ENCODE peak calls at places on chromosomes 13 and 19, in seven cellular contexts. R is globus pallidus; L is astrocyte of the spinal cord; Q is astrocyte of the cerebellum; S is posterior cingulate gyrus; D is naive thymus-derived CD8-positive, alpha-beta T cell; F is brain microvascular endothelial cell. J is an unnamed sample.

GRCh38 chr19:13841339-13842293 is 35.3 kb upstream of the NANOS3 start:
- DNase-seq in R (no peak), L (peak; percentile 48), Q (no peak), S (peak; percentile 79), D (no peak), F (no peak), J (peak; percentile 73)

GRCh38 chr13:45238945-45239795 is 38.3 kb upstream of the KCTD4 start:
- DNase-seq in R (no peak), L (peak; percentile 59), Q (peak; percentile 15), S (no peak), D (no peak), F (peak; percentile 46), J (no peak)

GRCh38 chr13:29654807-29655547 is 59.5 kb upstream of the SLC7A1 start:
- DNase-seq in R (no peak), L (peak; percentile 60), Q (peak; percentile 18), S (no peak), D (no peak), F (peak; percentile 46), J (no peak)

GRCh38 chr13:43730642-43731041 is 56.1 kb downstream of the ENOX1 start:
- DNase-seq in R (no peak), L (peak; percentile 62), Q (no peak), S (peak; percentile 57), D (no peak), F (peak; percentile 36), J (peak; percentile 85)

GRCh38 chr13:27481766-27482165 is 31.4 kb upstream of the MTIF3 start:
- DNase-seq in R (no peak), L (peak; percentile 13), Q (no peak), S (no peak), D (no peak), F (peak; percentile 39), J (peak; percentile 22)

GRCh38 chr19:13033819-13034611 is 38.7 kb downstream of the NFIX start:
- DNase-seq in R (peak; percentile 83), L (peak; percentile 56), Q (peak; percentile 58), S (peak; percentile 93), D (peak; percentile 31), F (no peak), J (peak; percentile 43)

GRCh38 chr19:58096884-58097283 is 1.1 kb downstream of the ZSCAN18 start:
- DNase-seq in R (no peak), L (no peak), Q (no peak), S (peak; percentile 38), D (no peak), F (no peak), J (no peak)

GRCh38 chr13:89726690-89727435 is 1620.6 kb upstream of the MIR17HG start:
- DNase-seq in R (no peak), L (peak; percentile 88), Q (peak; percentile 64), S (no peak), D (no peak), F (peak; percentile 0), J (peak; percentile 57)

GRCh38 chr13:111893607-111894443 is 173.1 kb upstream of the SOX1 start:
- DNase-seq in R (no peak), L (no peak), Q (no peak), S (no peak), D (no peak), F (no peak), J (peak; percentile 57)

GRCh38 chr13:112346173-112346898 is 29.8 kb upstream of the SPACA7 start:
- DNase-seq in R (no peak), L (no peak), Q (no peak), S (peak; percentile 61), D (no peak), F (no peak), J (no peak)

GRCh38 chr19:50434525-50434924 is 1.8 kb downstream of the MYBPC2 start:
- DNase-seq in R (no peak), L (no peak), Q (no peak), S (no peak), D (no peak), F (no peak), J (no peak)

GRCh38 chr19:42053037-42053935 is 16.7 kb downstream of the GRIK5 start:
- DNase-seq in R (no peak), L (no peak), Q (no peak), S (peak; percentile 46), D (no peak), F (no peak), J (no peak)

GRCh38 chr13:61414686-61415664 is 674 bp downstream of the PCDH20 start:
- DNase-seq in R (peak; percentile 25), L (peak; percentile 43), Q (peak; percentile 13), S (peak; percentile 92), D (no peak), F (no peak), J (peak; percentile 18)

GRCh38 chr13:41463823-41464602 is 6.7 kb downstream of the RGCC start:
- DNase-seq in R (no peak), L (no peak), Q (no peak), S (no peak), D (peak; percentile 52), F (no peak), J (no peak)

GRCh38 chr13:50713849-50714248 is 129.6 kb downstream of the DLEU7 start:
- DNase-seq in R (peak; percentile 55), L (peak; percentile 93), Q (peak; percentile 88), S (no peak), D (peak; percentile 34), F (peak; percentile 82), J (peak; percentile 95)

GRCh38 chr19:8335343-8336071 is 7.6 kb downstream of the KANK3 start:
- DNase-seq in R (no peak), L (no peak), Q (no peak), S (no peak), D (no peak), F (no peak), J (no peak)

GRCh38 chr19:17794731-17795494 is at the start of gene B3GNT3:
- DNase-seq in R (no peak), L (no peak), Q (no peak), S (no peak), D (no peak), F (no peak), J (no peak)

GRCh38 chr13:35157143-35157755 is 215.2 kb downstream of the NBEA start:
- DNase-seq in R (peak; percentile 62), L (peak; percentile 67), Q (peak; percentile 53), S (no peak), D (peak; percentile 43), F (peak; percentile 52), J (peak; percentile 66)

GRCh38 chr13:78319101-78319627 is 284.2 kb downstream of the POU4F1 start:
- DNase-seq in R (no peak), L (no peak), Q (no peak), S (no peak), D (no peak), F (no peak), J (no peak)

GRCh38 chr19:14440049-14440448 is 6.9 kb downstream of the PKN1 start:
- DNase-seq in R (peak; percentile 48), L (no peak), Q (no peak), S (no peak), D (peak; percentile 75), F (no peak), J (no peak)

GRCh38 chr13:39941236-39941635 is 285.8 kb downstream of the COG6 start:
- DNase-seq in R (no peak), L (no peak), Q (no peak), S (no peak), D (no peak), F (no peak), J (no peak)

GRCh38 chr19:55600336-55601028 is 394 bp downstream of the ZNF524 start:
- DNase-seq in R (no peak), L (peak; percentile 69), Q (no peak), S (peak; percentile 92), D (peak; percentile 79), F (no peak), J (no peak)

GRCh38 chr19:7500811-7501450 is 12.1 kb upstream of the PEX11G start:
- DNase-seq in R (peak; percentile 79), L (no peak), Q (no peak), S (peak; percentile 98), D (no peak), F (peak; percentile 39), J (peak; percentile 45)

GRCh38 chr13:39876258-39876657 is 220.8 kb downstream of the COG6 start:
- DNase-seq in R (no peak), L (peak; percentile 89), Q (peak; percentile 39), S (no peak), D (no peak), F (peak; percentile 98), J (peak; percentile 89)

GRCh38 chr19:5220866-5221265 is 119.7 kb downstream of the PTPRS start:
- DNase-seq in R (no peak), L (no peak), Q (no peak), S (no peak), D (no peak), F (no peak), J (no peak)